ENCODE peak calls at places on chromosome 6, in six cellular contexts. Y is RPMI7951, N is GM13977, K is NCI-H774, Q is fibroblast of pulmonary artery, W is transverse colon. L is an unnamed sample.

GRCh38 chr6:39156763-39157162 is 41.8 kb upstream of the SAYSD1 start:
- DNase-seq in Y (no peak), N (no peak), K (peak), Q (no peak), W (no peak), L (no peak)

GRCh38 chr6:167704396-167704801 is 122.3 kb upstream of the AFDN start:
- DNase-seq in Y (no peak), N (no peak), K (no peak), Q (no peak), W (no peak), L (peak)

GRCh38 chr6:141482773-141483172 is 650.0 kb upstream of the GJE1 start:
- DNase-seq in Y (peak), N (no peak), K (peak), Q (no peak), W (no peak), L (no peak)

GRCh38 chr6:34627296-34627695 is 69.3 kb downstream of the ILRUN start:
- DNase-seq in Y (no peak), N (no peak), K (no peak), Q (no peak), W (no peak), L (no peak)

GRCh38 chr6:160141001-160141726 is 19.5 kb downstream of the SLC22A1 start:
- DNase-seq in Y (peak), N (no peak), K (no peak), Q (peak), W (no peak), L (peak)

GRCh38 chr6:104396077-104396476 is 463.6 kb downstream of the HACE1 start:
- DNase-seq in Y (no peak), N (no peak), K (no peak), Q (no peak), W (no peak), L (no peak)

GRCh38 chr6:169859401-169859977 is 108.1 kb downstream of the ERMARD start:
- DNase-seq in Y (no peak), N (no peak), K (no peak), Q (no peak), W (no peak), L (no peak)

GRCh38 chr6:2765896-2766766 is 938 bp downstream of the WRNIP1 start:
- DNase-seq in Y (peak), N (peak), K (peak), Q (peak), W (peak), L (no peak)

GRCh38 chr6:21371676-21372161 is 221.8 kb upstream of the SOX4 start:
- DNase-seq in Y (peak), N (no peak), K (no peak), Q (peak), W (no peak), L (peak)

GRCh38 chr6:1871936-1872335 is 262.2 kb downstream of the FOXC1 start:
- DNase-seq in Y (no peak), N (no peak), K (no peak), Q (no peak), W (no peak), L (no peak)

GRCh38 chr6:156582509-156582992 is 194.6 kb upstream of the ARID1B start:
- DNase-seq in Y (no peak), N (no peak), K (peak), Q (no peak), W (peak), L (no peak)

L was measured in Caki2.